ENCODE peak calls at places on chromosomes 2 and 18, in four cellular contexts. Y is activated T-cell treated with anti-CD3 and anti-CD28 coated beads for 48 hours; O is CD4-positive, alpha-beta memory T cell; G is NCI-H460. P is an unnamed sample.

GRCh38 chr18:61860302-61860701 is 32.5 kb downstream of the RNF152 start:
- DNase-seq in Y (no peak), O (no peak), G (no peak), P (no peak)

GRCh38 chr2:239252433-239253200 is 148.2 kb downstream of the HDAC4 start:
- DNase-seq in Y (no peak), O (no peak), G (no peak), P (no peak)

GRCh38 chr2:190467575-190468083 is 59.5 kb downstream of the MFSD6 start:
- DNase-seq in Y (no peak), O (no peak), G (no peak), P (no peak)

GRCh38 chr2:60794271-60794863 is 38.3 kb downstream of the PAPOLG start:
- DNase-seq in Y (no peak), O (peak), G (peak), P (no peak)

GRCh38 chr2:30541680-30542079 is 94.6 kb downstream of the LCLAT1 start:
- DNase-seq in Y (no peak), O (no peak), G (no peak), P (no peak)

GRCh38 chr2:142868281-142868762 is 9.1 kb upstream of the KYNU start:
- DNase-seq in Y (no peak), O (no peak), G (peak), P (no peak)

GRCh38 chr2:200523604-200524003 is 2.4 kb upstream of the SGO2 start:
- DNase-seq in Y (no peak), O (no peak), G (no peak), P (no peak)

GRCh38 chr2:217695033-217695520 is 307.7 kb downstream of the TNS1 start:
- DNase-seq in Y (no peak), O (no peak), G (no peak), P (no peak)

GRCh38 chr18:62347091-62347506 is 22.0 kb downstream of the TNFRSF11A start:
- DNase-seq in Y (no peak), O (no peak), G (no peak), P (peak)

GRCh38 chr18:80129672-80130367 is 20.8 kb downstream of the ADNP2 start:
- DNase-seq in Y (no peak), O (no peak), G (no peak), P (no peak)

GRCh38 chr2:20997953-20998722 is 45.7 kb downstream of the APOB start:
- DNase-seq in Y (no peak), O (no peak), G (no peak), P (no peak)

GRCh38 chr2:101473911-101474751 is 781 bp downstream of the RFX8 start:
- DNase-seq in Y (peak), O (peak), G (no peak), P (peak)

GRCh38 chr18:58178476-58178875 is 134.4 kb downstream of the NEDD4L start:
- DNase-seq in Y (no peak), O (no peak), G (no peak), P (no peak)

GRCh38 chr2:31312898-31313297 is 78.9 kb downstream of the EHD3 start:
- DNase-seq in Y (no peak), O (no peak), G (no peak), P (no peak)

GRCh38 chr2:111966241-111966640 is 67.8 kb downstream of the MERTK start:
- DNase-seq in Y (no peak), O (no peak), G (no peak), P (no peak)

GRCh38 chr18:74544898-74545297 is 10.6 kb downstream of the CNDP1 start:
- DNase-seq in Y (no peak), O (no peak), G (no peak), P (no peak)

GRCh38 chr2:162025121-162025911 is 48.7 kb downstream of the DPP4 start:
- DNase-seq in Y (no peak), O (no peak), G (no peak), P (no peak)

GRCh38 chr2:209766613-209767012 is 5.0 kb upstream of the UNC80 start:
- DNase-seq in Y (no peak), O (no peak), G (no peak), P (no peak)

GRCh38 chr2:45681675-45682074 is 30.2 kb downstream of the PRKCE start:
- DNase-seq in Y (no peak), O (no peak), G (peak), P (no peak)

GRCh38 chr2:172168917-172169346 is 66.2 kb upstream of the DLX2 start:
- DNase-seq in Y (no peak), O (no peak), G (no peak), P (no peak)